ENCODE peak calls at places on chromosomes 2 and 18, in six cellular contexts. One of them, this sample, is unnamed.

GRCh38 chr2:232008907-232009638 is 47.6 kb downstream of the DIS3L2 start:
- DNase-seq in mesothelial cell of epicardium: no peak
- DNase-seq in endothelial cell of umbilical vein: peak
- DNase-seq in adrenal gland: no peak
- DNase-seq in activated gamma-delta T cell treated with Interleukin-2 at 50 U/mL for 16 hours: no peak
- DNase-seq in transverse colon: no peak
- DNase-seq in this sample: no peak

GRCh38 chr2:6968319-6969100 is 51.3 kb downstream of the RNF144A start:
- DNase-seq in mesothelial cell of epicardium: no peak
- DNase-seq in endothelial cell of umbilical vein: no peak
- DNase-seq in adrenal gland: no peak
- DNase-seq in activated gamma-delta T cell treated with Interleukin-2 at 50 U/mL for 16 hours: no peak
- DNase-seq in transverse colon: no peak
- DNase-seq in this sample: no peak

GRCh38 chr2:186503827-186504606 is 18.0 kb downstream of the ZC3H15 start:
- DNase-seq in mesothelial cell of epicardium: no peak
- DNase-seq in endothelial cell of umbilical vein: peak
- DNase-seq in adrenal gland: no peak
- DNase-seq in activated gamma-delta T cell treated with Interleukin-2 at 50 U/mL for 16 hours: no peak
- DNase-seq in transverse colon: no peak
- DNase-seq in this sample: no peak

GRCh38 chr2:133780099-133780996 is 212.1 kb upstream of the NCKAP5 start:
- DNase-seq in mesothelial cell of epicardium: peak
- DNase-seq in endothelial cell of umbilical vein: peak
- DNase-seq in adrenal gland: peak
- DNase-seq in activated gamma-delta T cell treated with Interleukin-2 at 50 U/mL for 16 hours: no peak
- DNase-seq in transverse colon: peak
- DNase-seq in this sample: peak

GRCh38 chr2:104026726-104027125 is 827.2 kb upstream of the POU3F3 start:
- DNase-seq in mesothelial cell of epicardium: no peak
- DNase-seq in endothelial cell of umbilical vein: no peak
- DNase-seq in adrenal gland: no peak
- DNase-seq in activated gamma-delta T cell treated with Interleukin-2 at 50 U/mL for 16 hours: no peak
- DNase-seq in transverse colon: no peak
- DNase-seq in this sample: no peak

GRCh38 chr2:19851116-19851515 is 50.7 kb downstream of the TTC32 start:
- DNase-seq in mesothelial cell of epicardium: no peak
- DNase-seq in endothelial cell of umbilical vein: no peak
- DNase-seq in adrenal gland: no peak
- DNase-seq in activated gamma-delta T cell treated with Interleukin-2 at 50 U/mL for 16 hours: no peak
- DNase-seq in transverse colon: no peak
- DNase-seq in this sample: no peak

GRCh38 chr2:88638743-88639142 is 11.5 kb upstream of the EIF2AK3 start:
- DNase-seq in mesothelial cell of epicardium: no peak
- DNase-seq in endothelial cell of umbilical vein: no peak
- DNase-seq in adrenal gland: no peak
- DNase-seq in activated gamma-delta T cell treated with Interleukin-2 at 50 U/mL for 16 hours: no peak
- DNase-seq in transverse colon: no peak
- DNase-seq in this sample: no peak

GRCh38 chr2:240089306-240089705 is 36.0 kb upstream of the OR6B3 start:
- DNase-seq in mesothelial cell of epicardium: no peak
- DNase-seq in endothelial cell of umbilical vein: no peak
- DNase-seq in adrenal gland: no peak
- DNase-seq in activated gamma-delta T cell treated with Interleukin-2 at 50 U/mL for 16 hours: no peak
- DNase-seq in transverse colon: no peak
- DNase-seq in this sample: no peak

GRCh38 chr2:70388128-70388527 is 86.3 kb upstream of the FAM136A start:
- DNase-seq in mesothelial cell of epicardium: no peak
- DNase-seq in endothelial cell of umbilical vein: no peak
- DNase-seq in adrenal gland: no peak
- DNase-seq in activated gamma-delta T cell treated with Interleukin-2 at 50 U/mL for 16 hours: no peak
- DNase-seq in transverse colon: no peak
- DNase-seq in this sample: no peak

GRCh38 chr18:56835331-56835730 is 184.2 kb downstream of the WDR7 start:
- DNase-seq in mesothelial cell of epicardium: no peak
- DNase-seq in endothelial cell of umbilical vein: no peak
- DNase-seq in adrenal gland: no peak
- DNase-seq in activated gamma-delta T cell treated with Interleukin-2 at 50 U/mL for 16 hours: no peak
- DNase-seq in transverse colon: no peak
- DNase-seq in this sample: no peak

GRCh38 chr2:218166791-218167190 is at the start of gene CXCR1:
- DNase-seq in mesothelial cell of epicardium: no peak
- DNase-seq in endothelial cell of umbilical vein: no peak
- DNase-seq in adrenal gland: no peak
- DNase-seq in activated gamma-delta T cell treated with Interleukin-2 at 50 U/mL for 16 hours: peak
- DNase-seq in transverse colon: no peak
- DNase-seq in this sample: no peak

GRCh38 chr2:132936261-132936660 is 266.3 kb upstream of the LYPD1 start:
- DNase-seq in mesothelial cell of epicardium: no peak
- DNase-seq in endothelial cell of umbilical vein: peak
- DNase-seq in adrenal gland: no peak
- DNase-seq in activated gamma-delta T cell treated with Interleukin-2 at 50 U/mL for 16 hours: no peak
- DNase-seq in transverse colon: no peak
- DNase-seq in this sample: no peak

GRCh38 chr2:70922591-70923234 is 13.0 kb upstream of the ATP6V1B1 start:
- DNase-seq in mesothelial cell of epicardium: no peak
- DNase-seq in endothelial cell of umbilical vein: no peak
- DNase-seq in adrenal gland: peak
- DNase-seq in activated gamma-delta T cell treated with Interleukin-2 at 50 U/mL for 16 hours: no peak
- DNase-seq in transverse colon: no peak
- DNase-seq in this sample: no peak

GRCh38 chr18:11146238-11146946 is 3.0 kb downstream of the PIEZO2 start:
- DNase-seq in mesothelial cell of epicardium: no peak
- DNase-seq in endothelial cell of umbilical vein: no peak
- DNase-seq in adrenal gland: no peak
- DNase-seq in activated gamma-delta T cell treated with Interleukin-2 at 50 U/mL for 16 hours: no peak
- DNase-seq in transverse colon: no peak
- DNase-seq in this sample: no peak

GRCh38 chr18:67217551-67218166 is 298.9 kb downstream of the DSEL start:
- DNase-seq in mesothelial cell of epicardium: no peak
- DNase-seq in endothelial cell of umbilical vein: peak
- DNase-seq in adrenal gland: peak
- DNase-seq in activated gamma-delta T cell treated with Interleukin-2 at 50 U/mL for 16 hours: peak
- DNase-seq in transverse colon: peak
- DNase-seq in this sample: no peak

GRCh38 chr18:46001074-46001473 is 33.9 kb upstream of the EPG5 start:
- DNase-seq in mesothelial cell of epicardium: no peak
- DNase-seq in endothelial cell of umbilical vein: no peak
- DNase-seq in adrenal gland: no peak
- DNase-seq in activated gamma-delta T cell treated with Interleukin-2 at 50 U/mL for 16 hours: no peak
- DNase-seq in transverse colon: no peak
- DNase-seq in this sample: no peak

GRCh38 chr2:96954490-96954846 is 31.9 kb downstream of the FAM178B start:
- DNase-seq in mesothelial cell of epicardium: no peak
- DNase-seq in endothelial cell of umbilical vein: peak
- DNase-seq in adrenal gland: no peak
- DNase-seq in activated gamma-delta T cell treated with Interleukin-2 at 50 U/mL for 16 hours: no peak
- DNase-seq in transverse colon: no peak
- DNase-seq in this sample: no peak

GRCh38 chr2:219572237-219573001 is at the start of gene INHA:
- DNase-seq in mesothelial cell of epicardium: no peak
- DNase-seq in endothelial cell of umbilical vein: no peak
- DNase-seq in adrenal gland: no peak
- DNase-seq in activated gamma-delta T cell treated with Interleukin-2 at 50 U/mL for 16 hours: no peak
- DNase-seq in transverse colon: no peak
- DNase-seq in this sample: no peak

GRCh38 chr2:67871696-67872320 is 191.0 kb downstream of the C1D start:
- DNase-seq in mesothelial cell of epicardium: no peak
- DNase-seq in endothelial cell of umbilical vein: peak
- DNase-seq in adrenal gland: no peak
- DNase-seq in activated gamma-delta T cell treated with Interleukin-2 at 50 U/mL for 16 hours: no peak
- DNase-seq in transverse colon: no peak
- DNase-seq in this sample: no peak